ENCODE peak calls at places on chromosomes 5 and 9, in nine cellular contexts. A is GM18507; C is Right ventricle myocardium superior; W is activated CD4-positive, CD25-positive, alpha-beta regulatory T cell treated with anti-CD3 and anti-CD28 coated beads, Interleukin-2, amount 50 U/mL, for 72 hours; E is left lung; P is stimulated activated CD4-positive, alpha-beta T cell treated with anti-CD3 and anti-CD28 coated beads, Interleukin-1b, Interleukin-23, amount 100 ng/mL, for 4 hours; B is HT-29; T is natural killer cell treated with Interleukin-12 subunit alpha and Interleukin-12 subunit beta and Interleukin-15 and Interleukin-18, amount 100 ng/mL, for 72 hours; U is AG04450. S is an unnamed sample.

GRCh38 chr5:33890633-33891032 is 1.2 kb downstream of the ADAMTS12 start:
- DNase-seq in W (no peak), A (no peak), T (no peak), P (no peak), C (no peak), U (no peak), B (no peak), E (no peak), S (no peak)

GRCh38 chr9:112232233-112232632 is 57.1 kb upstream of the SUSD1 start:
- DNase-seq in A (no peak), U (no peak), B (no peak), E (no peak), W (no peak), C (no peak), P (no peak), T (no peak), S (no peak)

GRCh38 chr5:142097681-142098080 is 10.9 kb upstream of the NDFIP1 start:
- DNase-seq in A (no peak), B (no peak), C (no peak), U (no peak), W (no peak), T (no peak), E (no peak), P (no peak), S (no peak)

GRCh38 chr9:128838338-128838737 is 8.7 kb upstream of the SPOUT1 start:
- DNase-seq in E (peak), T (no peak), C (peak), B (no peak), U (no peak), A (no peak), P (no peak), W (no peak), S (no peak)

GRCh38 chr5:131413605-131414559 is 150.0 kb downstream of the CDC42SE2 start:
- DNase-seq in T (no peak), A (no peak), E (no peak), U (no peak), P (no peak), B (no peak), C (no peak), W (no peak), S (peak)

GRCh38 chr9:116979461-116979860 is 292.4 kb downstream of the TRIM32 start:
- DNase-seq in T (no peak), U (no peak), B (peak), C (no peak), E (no peak), W (no peak), P (no peak), A (no peak), S (no peak)

GRCh38 chr9:122355336-122355875 is 15.4 kb upstream of the PTGS1 start:
- DNase-seq in B (no peak), T (no peak), A (no peak), E (no peak), P (no peak), C (no peak), W (no peak), U (no peak), S (no peak)

GRCh38 chr5:150078802-150079654 is 7.3 kb downstream of the CSF1R start:
- DNase-seq in T (no peak), W (peak), B (no peak), P (no peak), U (no peak), A (no peak), C (no peak), E (no peak), S (no peak)

GRCh38 chr5:159897786-159898393 is 18.4 kb upstream of the ADRA1B start:
- DNase-seq in A (no peak), W (no peak), P (no peak), T (no peak), U (no peak), C (peak), B (no peak), E (no peak), S (no peak)

S was measured in central memory CD4-positive, alpha-beta T cell.